ENCODE peak calls at places on chromosomes 12 and 14, in nine cellular contexts. One of them, this sample, is unnamed.

GRCh38 chr12:87317302-87317701 is 711.9 kb downstream of the C12orf50 start:
- DNase-seq in M059J: peak
- DNase-seq in HS-5: no peak
- DNase-seq in stimulated activated naive CD4-positive, alpha-beta T cell treated with Interleukin-2 at 50 U/mL for 16 hours: no peak
- DNase-seq in occipital lobe: no peak
- DNase-seq in OCI-M1: no peak
- DNase-seq in AG20443: no peak
- DNase-seq in glomerular endothelial cell: no peak
- DNase-seq in Calu3: no peak
- DNase-seq in this sample: no peak

GRCh38 chr12:15168279-15168678 is 52.9 kb downstream of the RERG start:
- DNase-seq in M059J: no peak
- DNase-seq in HS-5: no peak
- DNase-seq in stimulated activated naive CD4-positive, alpha-beta T cell treated with Interleukin-2 at 50 U/mL for 16 hours: no peak
- DNase-seq in occipital lobe: no peak
- DNase-seq in OCI-M1: no peak
- DNase-seq in AG20443: no peak
- DNase-seq in glomerular endothelial cell: no peak
- DNase-seq in Calu3: no peak
- DNase-seq in this sample: no peak

GRCh38 chr12:57621497-57622292 is 10.5 kb downstream of the ARHGEF25 start:
- DNase-seq in M059J: peak
- DNase-seq in HS-5: no peak
- DNase-seq in stimulated activated naive CD4-positive, alpha-beta T cell treated with Interleukin-2 at 50 U/mL for 16 hours: peak
- DNase-seq in occipital lobe: no peak
- DNase-seq in OCI-M1: peak
- DNase-seq in AG20443: peak
- DNase-seq in glomerular endothelial cell: no peak
- DNase-seq in Calu3: peak
- DNase-seq in this sample: peak

GRCh38 chr14:49220492-49220891 is 365.7 kb downstream of the RPS29 start:
- DNase-seq in M059J: no peak
- DNase-seq in HS-5: no peak
- DNase-seq in stimulated activated naive CD4-positive, alpha-beta T cell treated with Interleukin-2 at 50 U/mL for 16 hours: no peak
- DNase-seq in occipital lobe: no peak
- DNase-seq in OCI-M1: no peak
- DNase-seq in AG20443: no peak
- DNase-seq in glomerular endothelial cell: no peak
- DNase-seq in Calu3: no peak
- DNase-seq in this sample: no peak

GRCh38 chr14:104971447-104972240 is 6.5 kb downstream of the AHNAK2 start:
- DNase-seq in M059J: no peak
- DNase-seq in HS-5: no peak
- DNase-seq in stimulated activated naive CD4-positive, alpha-beta T cell treated with Interleukin-2 at 50 U/mL for 16 hours: no peak
- DNase-seq in occipital lobe: no peak
- DNase-seq in OCI-M1: no peak
- DNase-seq in AG20443: no peak
- DNase-seq in glomerular endothelial cell: no peak
- DNase-seq in Calu3: no peak
- DNase-seq in this sample: no peak

GRCh38 chr14:61042220-61042619 is 61.2 kb downstream of the SLC38A6 start:
- DNase-seq in M059J: no peak
- DNase-seq in HS-5: no peak
- DNase-seq in stimulated activated naive CD4-positive, alpha-beta T cell treated with Interleukin-2 at 50 U/mL for 16 hours: no peak
- DNase-seq in occipital lobe: no peak
- DNase-seq in OCI-M1: no peak
- DNase-seq in AG20443: no peak
- DNase-seq in glomerular endothelial cell: no peak
- DNase-seq in Calu3: no peak
- DNase-seq in this sample: no peak

GRCh38 chr12:120181991-120182631 is 12.4 kb downstream of the GCN1 start:
- DNase-seq in M059J: peak
- DNase-seq in HS-5: no peak
- DNase-seq in stimulated activated naive CD4-positive, alpha-beta T cell treated with Interleukin-2 at 50 U/mL for 16 hours: no peak
- DNase-seq in occipital lobe: no peak
- DNase-seq in OCI-M1: no peak
- DNase-seq in AG20443: no peak
- DNase-seq in glomerular endothelial cell: no peak
- DNase-seq in Calu3: no peak
- DNase-seq in this sample: no peak

GRCh38 chr12:5273709-5274108 is 158.2 kb upstream of the NTF3 start:
- DNase-seq in M059J: no peak
- DNase-seq in HS-5: no peak
- DNase-seq in stimulated activated naive CD4-positive, alpha-beta T cell treated with Interleukin-2 at 50 U/mL for 16 hours: no peak
- DNase-seq in occipital lobe: no peak
- DNase-seq in OCI-M1: no peak
- DNase-seq in AG20443: no peak
- DNase-seq in glomerular endothelial cell: no peak
- DNase-seq in Calu3: no peak
- DNase-seq in this sample: no peak

GRCh38 chr14:60196291-60196690 is 31.1 kb upstream of the DHRS7 start:
- DNase-seq in M059J: peak
- DNase-seq in HS-5: no peak
- DNase-seq in stimulated activated naive CD4-positive, alpha-beta T cell treated with Interleukin-2 at 50 U/mL for 16 hours: no peak
- DNase-seq in occipital lobe: no peak
- DNase-seq in OCI-M1: peak
- DNase-seq in AG20443: no peak
- DNase-seq in glomerular endothelial cell: no peak
- DNase-seq in Calu3: no peak
- DNase-seq in this sample: no peak

GRCh38 chr14:23187925-23188324 is 4.5 kb upstream of the SLC7A8 start:
- DNase-seq in M059J: no peak
- DNase-seq in HS-5: no peak
- DNase-seq in stimulated activated naive CD4-positive, alpha-beta T cell treated with Interleukin-2 at 50 U/mL for 16 hours: no peak
- DNase-seq in occipital lobe: no peak
- DNase-seq in OCI-M1: no peak
- DNase-seq in AG20443: no peak
- DNase-seq in glomerular endothelial cell: no peak
- DNase-seq in Calu3: no peak
- DNase-seq in this sample: no peak

GRCh38 chr14:80638620-80639215 is 302.8 kb downstream of the CEP128 start:
- DNase-seq in M059J: peak
- DNase-seq in HS-5: peak
- DNase-seq in stimulated activated naive CD4-positive, alpha-beta T cell treated with Interleukin-2 at 50 U/mL for 16 hours: no peak
- DNase-seq in occipital lobe: no peak
- DNase-seq in OCI-M1: no peak
- DNase-seq in AG20443: no peak
- DNase-seq in glomerular endothelial cell: no peak
- DNase-seq in Calu3: peak
- DNase-seq in this sample: no peak

GRCh38 chr14:68779761-68780323 is 13.0 kb downstream of the ZFP36L1 start:
- DNase-seq in M059J: peak
- DNase-seq in HS-5: peak
- DNase-seq in stimulated activated naive CD4-positive, alpha-beta T cell treated with Interleukin-2 at 50 U/mL for 16 hours: peak
- DNase-seq in occipital lobe: no peak
- DNase-seq in OCI-M1: no peak
- DNase-seq in AG20443: peak
- DNase-seq in glomerular endothelial cell: no peak
- DNase-seq in Calu3: no peak
- DNase-seq in this sample: no peak

GRCh38 chr12:79690156-79690605 is 583 bp downstream of the PAWR start:
- DNase-seq in M059J: peak
- DNase-seq in HS-5: no peak
- DNase-seq in stimulated activated naive CD4-positive, alpha-beta T cell treated with Interleukin-2 at 50 U/mL for 16 hours: no peak
- DNase-seq in occipital lobe: no peak
- DNase-seq in OCI-M1: no peak
- DNase-seq in AG20443: no peak
- DNase-seq in glomerular endothelial cell: no peak
- DNase-seq in Calu3: peak
- DNase-seq in this sample: peak

GRCh38 chr14:59343585-59343984 is 121.6 kb downstream of the GPR135 start:
- DNase-seq in M059J: peak
- DNase-seq in HS-5: no peak
- DNase-seq in stimulated activated naive CD4-positive, alpha-beta T cell treated with Interleukin-2 at 50 U/mL for 16 hours: no peak
- DNase-seq in occipital lobe: no peak
- DNase-seq in OCI-M1: no peak
- DNase-seq in AG20443: no peak
- DNase-seq in glomerular endothelial cell: no peak
- DNase-seq in Calu3: peak
- DNase-seq in this sample: peak

GRCh38 chr14:76015191-76015590 is 29.6 kb downstream of the IFT43 start:
- DNase-seq in M059J: no peak
- DNase-seq in HS-5: no peak
- DNase-seq in stimulated activated naive CD4-positive, alpha-beta T cell treated with Interleukin-2 at 50 U/mL for 16 hours: no peak
- DNase-seq in occipital lobe: no peak
- DNase-seq in OCI-M1: no peak
- DNase-seq in AG20443: no peak
- DNase-seq in glomerular endothelial cell: no peak
- DNase-seq in Calu3: no peak
- DNase-seq in this sample: no peak

GRCh38 chr14:96630281-96630680 is 128.1 kb downstream of the PAPOLA start:
- DNase-seq in M059J: no peak
- DNase-seq in HS-5: no peak
- DNase-seq in stimulated activated naive CD4-positive, alpha-beta T cell treated with Interleukin-2 at 50 U/mL for 16 hours: no peak
- DNase-seq in occipital lobe: no peak
- DNase-seq in OCI-M1: no peak
- DNase-seq in AG20443: no peak
- DNase-seq in glomerular endothelial cell: no peak
- DNase-seq in Calu3: no peak
- DNase-seq in this sample: no peak

GRCh38 chr14:101132588-101132987 is 229.1 kb upstream of the RTL1 start:
- DNase-seq in M059J: no peak
- DNase-seq in HS-5: no peak
- DNase-seq in stimulated activated naive CD4-positive, alpha-beta T cell treated with Interleukin-2 at 50 U/mL for 16 hours: no peak
- DNase-seq in occipital lobe: no peak
- DNase-seq in OCI-M1: no peak
- DNase-seq in AG20443: no peak
- DNase-seq in glomerular endothelial cell: no peak
- DNase-seq in Calu3: no peak
- DNase-seq in this sample: no peak

GRCh38 chr14:73136085-73136386 is 271 bp upstream of the PSEN1 start:
- DNase-seq in M059J: no peak
- DNase-seq in HS-5: no peak
- DNase-seq in stimulated activated naive CD4-positive, alpha-beta T cell treated with Interleukin-2 at 50 U/mL for 16 hours: no peak
- DNase-seq in occipital lobe: no peak
- DNase-seq in OCI-M1: no peak
- DNase-seq in AG20443: no peak
- DNase-seq in glomerular endothelial cell: no peak
- DNase-seq in Calu3: no peak
- DNase-seq in this sample: no peak

This sample was measured in body of pancreas.